ENCODE peak calls at places on chromosomes 16 and 17, in ten cellular contexts. One of them, this sample, is unnamed.

GRCh38 chr17:59439261-59439660 is 107.8 kb downstream of the YPEL2 start:
- DNase-seq in esophagus squamous epithelium: no peak
- DNase-seq in uterus: no peak
- DNase-seq in A549: no peak
- DNase-seq in IMR-90: no peak
- DNase-seq in body of pancreas: no peak
- DNase-seq in gastrocnemius medialis: no peak
- DNase-seq in breast epithelium: no peak
- DNase-seq in stomach: no peak
- DNase-seq in GM12891: no peak
- DNase-seq in this sample: no peak

GRCh38 chr17:66976781-66977201 is 12.3 kb downstream of the CACNG4 start:
- DNase-seq in IMR-90: no peak
- DNase-seq in stomach: no peak
- DNase-seq in A549: no peak
- DNase-seq in body of pancreas: no peak
- DNase-seq in GM12891: no peak
- DNase-seq in esophagus squamous epithelium: no peak
- DNase-seq in uterus: no peak
- DNase-seq in gastrocnemius medialis: peak; percentile 53
- DNase-seq in breast epithelium: no peak
- DNase-seq in this sample: no peak

GRCh38 chr16:70590722-70591438 is 55.5 kb upstream of the IL34 start:
- DNase-seq in breast epithelium: no peak
- DNase-seq in gastrocnemius medialis: no peak
- DNase-seq in stomach: no peak
- DNase-seq in esophagus squamous epithelium: no peak
- DNase-seq in GM12891: no peak
- DNase-seq in uterus: peak; percentile 25
- DNase-seq in body of pancreas: no peak
- DNase-seq in A549: no peak
- DNase-seq in IMR-90: no peak
- DNase-seq in this sample: no peak

GRCh38 chr17:80575057-80575875 is 30.6 kb downstream of the RPTOR start:
- DNase-seq in A549: peak; percentile 95
- DNase-seq in GM12891: peak; percentile 81
- DNase-seq in breast epithelium: peak; percentile 53
- DNase-seq in esophagus squamous epithelium: peak; percentile 17
- DNase-seq in stomach: peak; percentile 84
- DNase-seq in IMR-90: peak; percentile 89
- DNase-seq in body of pancreas: peak; percentile 88
- DNase-seq in gastrocnemius medialis: peak; percentile 68
- DNase-seq in uterus: peak; percentile 65
- DNase-seq in this sample: peak; percentile 90

GRCh38 chr16:80511824-80512223 is 29.0 kb upstream of the DYNLRB2 start:
- DNase-seq in esophagus squamous epithelium: no peak
- DNase-seq in body of pancreas: no peak
- DNase-seq in GM12891: no peak
- DNase-seq in A549: no peak
- DNase-seq in gastrocnemius medialis: no peak
- DNase-seq in uterus: no peak
- DNase-seq in IMR-90: no peak
- DNase-seq in stomach: no peak
- DNase-seq in breast epithelium: no peak
- DNase-seq in this sample: no peak

GRCh38 chr17:18181358-18181757 is 2.3 kb upstream of the ALKBH5 start:
- DNase-seq in stomach: no peak
- DNase-seq in body of pancreas: no peak
- DNase-seq in IMR-90: peak; percentile 29
- DNase-seq in GM12891: no peak
- DNase-seq in gastrocnemius medialis: no peak
- DNase-seq in breast epithelium: no peak
- DNase-seq in A549: no peak
- DNase-seq in esophagus squamous epithelium: no peak
- DNase-seq in uterus: peak; percentile 76
- DNase-seq in this sample: peak; percentile 69

GRCh38 chr16:14958970-14959369 is 15.9 kb upstream of the PDXDC1 start:
- DNase-seq in uterus: no peak
- DNase-seq in stomach: no peak
- DNase-seq in GM12891: no peak
- DNase-seq in IMR-90: no peak
- DNase-seq in esophagus squamous epithelium: no peak
- DNase-seq in body of pancreas: no peak
- DNase-seq in breast epithelium: no peak
- DNase-seq in gastrocnemius medialis: no peak
- DNase-seq in A549: no peak
- DNase-seq in this sample: no peak

GRCh38 chr17:48546924-48547838 is 2.3 kb upstream of the HOXB2 start:
- DNase-seq in body of pancreas: no peak
- DNase-seq in IMR-90: peak; percentile 56
- DNase-seq in uterus: peak; percentile 81
- DNase-seq in stomach: no peak
- DNase-seq in gastrocnemius medialis: no peak
- DNase-seq in A549: no peak
- DNase-seq in esophagus squamous epithelium: no peak
- DNase-seq in GM12891: no peak
- DNase-seq in breast epithelium: no peak
- DNase-seq in this sample: no peak

GRCh38 chr16:78689031-78689430 is 589.6 kb downstream of the WWOX start:
- DNase-seq in stomach: no peak
- DNase-seq in esophagus squamous epithelium: no peak
- DNase-seq in breast epithelium: no peak
- DNase-seq in gastrocnemius medialis: no peak
- DNase-seq in GM12891: no peak
- DNase-seq in A549: no peak
- DNase-seq in uterus: peak; percentile 62
- DNase-seq in body of pancreas: no peak
- DNase-seq in IMR-90: peak; percentile 1
- DNase-seq in this sample: no peak

GRCh38 chr17:15265131-15265530 is at the start of gene PMP22:
- DNase-seq in uterus: peak; percentile 58
- DNase-seq in stomach: no peak
- DNase-seq in breast epithelium: no peak
- DNase-seq in A549: no peak
- DNase-seq in body of pancreas: no peak
- DNase-seq in IMR-90: no peak
- DNase-seq in GM12891: no peak
- DNase-seq in gastrocnemius medialis: peak; percentile 55
- DNase-seq in esophagus squamous epithelium: no peak
- DNase-seq in this sample: no peak

GRCh38 chr16:89368604-89369249 is 121.6 kb downstream of the ANKRD11 start:
- DNase-seq in esophagus squamous epithelium: no peak
- DNase-seq in gastrocnemius medialis: no peak
- DNase-seq in body of pancreas: no peak
- DNase-seq in uterus: no peak
- DNase-seq in GM12891: no peak
- DNase-seq in breast epithelium: no peak
- DNase-seq in IMR-90: no peak
- DNase-seq in A549: no peak
- DNase-seq in stomach: no peak
- DNase-seq in this sample: no peak

GRCh38 chr16:89369266-89369895 is 121.0 kb downstream of the ANKRD11 start:
- DNase-seq in gastrocnemius medialis: no peak
- DNase-seq in breast epithelium: no peak
- DNase-seq in GM12891: no peak
- DNase-seq in stomach: no peak
- DNase-seq in IMR-90: no peak
- DNase-seq in uterus: no peak
- DNase-seq in body of pancreas: no peak
- DNase-seq in esophagus squamous epithelium: no peak
- DNase-seq in A549: no peak
- DNase-seq in this sample: no peak

GRCh38 chr16:89365996-89366395 is 124.4 kb downstream of the ANKRD11 start:
- DNase-seq in stomach: no peak
- DNase-seq in IMR-90: no peak
- DNase-seq in breast epithelium: no peak
- DNase-seq in esophagus squamous epithelium: no peak
- DNase-seq in GM12891: no peak
- DNase-seq in A549: no peak
- DNase-seq in gastrocnemius medialis: no peak
- DNase-seq in body of pancreas: no peak
- DNase-seq in uterus: no peak
- DNase-seq in this sample: no peak

GRCh38 chr16:89366561-89367537 is 123.5 kb downstream of the ANKRD11 start:
- DNase-seq in A549: no peak
- DNase-seq in breast epithelium: no peak
- DNase-seq in IMR-90: no peak
- DNase-seq in esophagus squamous epithelium: no peak
- DNase-seq in uterus: no peak
- DNase-seq in GM12891: no peak
- DNase-seq in stomach: no peak
- DNase-seq in gastrocnemius medialis: no peak
- DNase-seq in body of pancreas: no peak
- DNase-seq in this sample: no peak

GRCh38 chr16:89367538-89368059 is 122.8 kb downstream of the ANKRD11 start:
- DNase-seq in stomach: no peak
- DNase-seq in esophagus squamous epithelium: no peak
- DNase-seq in A549: no peak
- DNase-seq in body of pancreas: no peak
- DNase-seq in uterus: no peak
- DNase-seq in gastrocnemius medialis: no peak
- DNase-seq in IMR-90: no peak
- DNase-seq in breast epithelium: no peak
- DNase-seq in GM12891: no peak
- DNase-seq in this sample: no peak
- TF ChIP-seq POLR2A in stomach: no peak
- TF ChIP-seq POLR2A in esophagus squamous epithelium: no peak
- TF ChIP-seq POLR2A in A549: no peak
- TF ChIP-seq POLR2A in body of pancreas: no peak
- TF ChIP-seq POLR2A in uterus: no peak
- TF ChIP-seq POLR2A in gastrocnemius medialis: no peak
- TF ChIP-seq POLR2A in IMR-90: no peak
- TF ChIP-seq POLR2A in breast epithelium: no peak
- TF ChIP-seq POLR2A in GM12891: no peak
- TF ChIP-seq POLR2A in this sample: no peak

GRCh38 chr17:8160224-8160577 is 2.5 kb downstream of the VAMP2 start:
- DNase-seq in esophagus squamous epithelium: no peak
- DNase-seq in uterus: no peak
- DNase-seq in breast epithelium: no peak
- DNase-seq in stomach: no peak
- DNase-seq in A549: no peak
- DNase-seq in gastrocnemius medialis: no peak
- DNase-seq in GM12891: no peak
- DNase-seq in body of pancreas: no peak
- DNase-seq in IMR-90: no peak
- DNase-seq in this sample: no peak

GRCh38 chr17:8159032-8159400 is 3.7 kb downstream of the VAMP2 start:
- DNase-seq in uterus: peak; percentile 19
- DNase-seq in IMR-90: no peak
- DNase-seq in A549: no peak
- DNase-seq in GM12891: no peak
- DNase-seq in esophagus squamous epithelium: no peak
- DNase-seq in body of pancreas: no peak
- DNase-seq in breast epithelium: no peak
- DNase-seq in stomach: no peak
- DNase-seq in gastrocnemius medialis: no peak
- DNase-seq in this sample: no peak

GRCh38 chr17:8159459-8160223 is 3.1 kb downstream of the VAMP2 start:
- DNase-seq in A549: no peak
- DNase-seq in GM12891: no peak
- DNase-seq in IMR-90: no peak
- DNase-seq in breast epithelium: no peak
- DNase-seq in uterus: peak; percentile 27
- DNase-seq in stomach: no peak
- DNase-seq in body of pancreas: no peak
- DNase-seq in esophagus squamous epithelium: no peak
- DNase-seq in gastrocnemius medialis: no peak
- DNase-seq in this sample: no peak

GRCh38 chr17:8156174-8156992 is 4.2 kb upstream of the PER1 start:
- DNase-seq in breast epithelium: peak; percentile 100
- DNase-seq in A549: peak; percentile 100
- DNase-seq in stomach: peak; percentile 100
- DNase-seq in body of pancreas: peak; percentile 100
- DNase-seq in uterus: peak; percentile 100
- DNase-seq in esophagus squamous epithelium: peak; percentile 100
- DNase-seq in GM12891: peak; percentile 94
- DNase-seq in IMR-90: peak; percentile 100
- DNase-seq in gastrocnemius medialis: peak; percentile 100
- DNase-seq in this sample: peak; percentile 98

DNA sequence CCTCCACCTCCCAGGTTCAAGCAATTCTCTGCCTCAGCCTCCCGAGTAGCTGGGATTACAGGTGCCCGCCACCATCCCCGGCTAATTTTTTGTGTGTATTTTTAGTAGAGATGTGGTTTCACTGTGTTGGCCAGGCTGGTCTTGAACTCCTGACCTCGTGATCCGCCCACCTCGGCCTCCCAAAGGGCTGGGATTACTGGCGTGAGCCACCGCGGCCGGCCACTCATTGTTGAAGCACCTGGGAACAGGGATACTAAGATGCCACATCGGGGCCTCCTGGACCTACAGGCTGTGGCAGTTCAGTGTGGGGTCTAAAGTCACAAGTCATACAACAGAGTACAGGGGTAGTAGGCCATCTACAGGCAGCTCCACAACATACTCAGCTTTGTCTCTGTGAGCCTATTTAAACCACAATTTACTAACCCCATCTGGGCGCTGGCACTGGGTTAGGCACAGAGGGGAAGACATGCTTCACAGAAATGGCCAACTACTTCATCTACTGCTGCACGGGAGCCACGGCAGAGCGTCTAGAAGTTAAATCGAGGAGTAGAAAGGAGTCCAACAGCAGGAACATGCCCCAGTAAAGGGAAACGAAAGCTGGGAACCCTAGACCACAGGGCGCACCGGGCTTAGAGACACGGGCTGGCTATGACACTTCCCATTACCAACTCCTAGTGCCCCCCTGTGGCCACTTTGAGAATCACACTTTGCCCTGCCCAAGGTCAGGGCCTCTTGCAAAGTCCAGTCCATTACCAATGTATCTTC is 4.3 kb downstream of the VAMP2 start:
- DNase-seq in stomach: peak; percentile 97
- DNase-seq in breast epithelium: peak; percentile 91
- DNase-seq in GM12891: peak; percentile 70
- DNase-seq in esophagus squamous epithelium: peak; percentile 71
- DNase-seq in gastrocnemius medialis: peak; percentile 96
- DNase-seq in uterus: peak; percentile 95
- DNase-seq in IMR-90: peak; percentile 87
- DNase-seq in body of pancreas: peak; percentile 95
- DNase-seq in A549: peak; percentile 95
- DNase-seq in this sample: peak; percentile 87
- TF ChIP-seq POLR2A in stomach: no peak
- TF ChIP-seq POLR2A in breast epithelium: no peak
- TF ChIP-seq POLR2A in GM12891: no peak
- TF ChIP-seq POLR2A in esophagus squamous epithelium: no peak
- TF ChIP-seq POLR2A in gastrocnemius medialis: peak; percentile 23
- TF ChIP-seq POLR2A in uterus: no peak
- TF ChIP-seq POLR2A in IMR-90: peak; percentile 26
- TF ChIP-seq POLR2A in body of pancreas: no peak
- TF ChIP-seq POLR2A in A549: no peak
- TF ChIP-seq POLR2A in this sample: no peak

GRCh38 chr16:88530051-88530857 is 39.9 kb upstream of the ZC3H18 start:
- DNase-seq in IMR-90: no peak
- DNase-seq in esophagus squamous epithelium: no peak
- DNase-seq in gastrocnemius medialis: no peak
- DNase-seq in body of pancreas: no peak
- DNase-seq in breast epithelium: no peak
- DNase-seq in uterus: no peak
- DNase-seq in A549: no peak
- DNase-seq in GM12891: no peak
- DNase-seq in stomach: no peak
- DNase-seq in this sample: no peak
- TF ChIP-seq POLR2A in IMR-90: no peak
- TF ChIP-seq POLR2A in esophagus squamous epithelium: no peak
- TF ChIP-seq POLR2A in gastrocnemius medialis: no peak
- TF ChIP-seq POLR2A in body of pancreas: no peak
- TF ChIP-seq POLR2A in breast epithelium: no peak
- TF ChIP-seq POLR2A in uterus: no peak
- TF ChIP-seq POLR2A in A549: no peak
- TF ChIP-seq POLR2A in GM12891: no peak
- TF ChIP-seq POLR2A in stomach: no peak
- TF ChIP-seq POLR2A in this sample: no peak

GRCh38 chr17:2688351-2689342 is 22.9 kb downstream of the CLUH start:
- DNase-seq in breast epithelium: peak; percentile 16
- DNase-seq in body of pancreas: peak; percentile 25
- DNase-seq in A549: no peak
- DNase-seq in uterus: peak; percentile 31
- DNase-seq in esophagus squamous epithelium: no peak
- DNase-seq in stomach: no peak
- DNase-seq in IMR-90: no peak
- DNase-seq in GM12891: peak; percentile 13
- DNase-seq in gastrocnemius medialis: peak; percentile 88
- DNase-seq in this sample: peak; percentile 12
- TF ChIP-seq POLR2A in breast epithelium: no peak
- TF ChIP-seq POLR2A in body of pancreas: no peak
- TF ChIP-seq POLR2A in A549: no peak
- TF ChIP-seq POLR2A in uterus: no peak
- TF ChIP-seq POLR2A in esophagus squamous epithelium: no peak
- TF ChIP-seq POLR2A in stomach: no peak
- TF ChIP-seq POLR2A in IMR-90: no peak
- TF ChIP-seq POLR2A in GM12891: no peak
- TF ChIP-seq POLR2A in gastrocnemius medialis: no peak
- TF ChIP-seq POLR2A in this sample: no peak

This sample was measured in H54.